ENCODE peak calls at places on chromosome X, in eight cellular contexts. One of them, this sample, is unnamed.
A peak's percentile ranks its signal among the peaks of the same experiment; 100 is the strongest.

GRCh38 chrX:134603806-134604700 is 54.2 kb downstream of the PLAC1 start:
- DNase-seq in MM.1S: no peak
- DNase-seq in SK-N-MC: no peak
- DNase-seq in NT2/D1: no peak
- DNase-seq in GM23248: peak; percentile 85
- DNase-seq in endodermal cell: no peak
- DNase-seq in fibroblast of lung: peak; percentile 93
- DNase-seq in adipocyte: peak; percentile 84
- DNase-seq in this sample: peak; percentile 81

GRCh38 chrX:117538441-117539418 is 577.9 kb downstream of the KLHL13 start:
- DNase-seq in fibroblast of lung: no peak
- DNase-seq in endodermal cell: no peak
- DNase-seq in SK-N-MC: peak; percentile 16
- DNase-seq in MM.1S: no peak
- DNase-seq in NT2/D1: no peak
- DNase-seq in adipocyte: no peak
- DNase-seq in GM23248: no peak
- DNase-seq in this sample: no peak

GRCh38 chrX:44261286-44261685 is 82.2 kb downstream of the EFHC2 start:
- DNase-seq in endodermal cell: no peak
- DNase-seq in fibroblast of lung: no peak
- DNase-seq in adipocyte: no peak
- DNase-seq in NT2/D1: no peak
- DNase-seq in SK-N-MC: no peak
- DNase-seq in MM.1S: no peak
- DNase-seq in GM23248: no peak
- DNase-seq in this sample: no peak

GRCh38 chrX:149074429-149074828 is 430.7 kb downstream of the IDS start:
- DNase-seq in adipocyte: no peak
- DNase-seq in GM23248: peak; percentile 64
- DNase-seq in MM.1S: peak; percentile 77
- DNase-seq in NT2/D1: no peak
- DNase-seq in fibroblast of lung: peak; percentile 48
- DNase-seq in endodermal cell: no peak
- DNase-seq in SK-N-MC: no peak
- DNase-seq in this sample: no peak

GRCh38 chrX:96182366-96182765 is 502.3 kb upstream of the DIAPH2 start:
- DNase-seq in MM.1S: peak; percentile 55
- DNase-seq in SK-N-MC: peak; percentile 37
- DNase-seq in endodermal cell: peak; percentile 86
- DNase-seq in fibroblast of lung: peak; percentile 75
- DNase-seq in GM23248: peak; percentile 26
- DNase-seq in adipocyte: no peak
- DNase-seq in NT2/D1: peak; percentile 13
- DNase-seq in this sample: no peak

GRCh38 chrX:16240231-16240905 is 73.1 kb downstream of the MAGEB17 start:
- DNase-seq in GM23248: no peak
- DNase-seq in MM.1S: no peak
- DNase-seq in SK-N-MC: no peak
- DNase-seq in adipocyte: no peak
- DNase-seq in endodermal cell: no peak
- DNase-seq in NT2/D1: no peak
- DNase-seq in fibroblast of lung: no peak
- DNase-seq in this sample: peak; percentile 3

GRCh38 chrX:120775959-120776358 is 99.7 kb downstream of the CT47B1 start:
- DNase-seq in fibroblast of lung: no peak
- DNase-seq in NT2/D1: no peak
- DNase-seq in SK-N-MC: no peak
- DNase-seq in GM23248: no peak
- DNase-seq in endodermal cell: no peak
- DNase-seq in MM.1S: no peak
- DNase-seq in adipocyte: no peak
- DNase-seq in this sample: no peak

GRCh38 chrX:24221872-24222271 is 72.3 kb downstream of the ZFX start:
- DNase-seq in NT2/D1: no peak
- DNase-seq in GM23248: no peak
- DNase-seq in endodermal cell: no peak
- DNase-seq in fibroblast of lung: no peak
- DNase-seq in MM.1S: no peak
- DNase-seq in SK-N-MC: no peak
- DNase-seq in adipocyte: no peak
- DNase-seq in this sample: no peak

GRCh38 chrX:78801522-78801921 is 54.0 kb downstream of the LPAR4 start:
- DNase-seq in endodermal cell: no peak
- DNase-seq in MM.1S: no peak
- DNase-seq in fibroblast of lung: no peak
- DNase-seq in NT2/D1: no peak
- DNase-seq in adipocyte: no peak
- DNase-seq in SK-N-MC: no peak
- DNase-seq in GM23248: no peak
- DNase-seq in this sample: no peak

GRCh38 chrX:109672239-109672638 is 47.3 kb upstream of the KCNE5 start:
- DNase-seq in fibroblast of lung: no peak
- DNase-seq in endodermal cell: no peak
- DNase-seq in adipocyte: no peak
- DNase-seq in NT2/D1: no peak
- DNase-seq in MM.1S: no peak
- DNase-seq in SK-N-MC: no peak
- DNase-seq in GM23248: peak; percentile 2
- DNase-seq in this sample: peak; percentile 15

GRCh38 chrX:98380556-98380955 is 1496.8 kb downstream of the RPA4 start:
- DNase-seq in fibroblast of lung: no peak
- DNase-seq in SK-N-MC: no peak
- DNase-seq in adipocyte: no peak
- DNase-seq in NT2/D1: no peak
- DNase-seq in MM.1S: no peak
- DNase-seq in GM23248: no peak
- DNase-seq in endodermal cell: peak; percentile 63
- DNase-seq in this sample: no peak

GRCh38 chrX:136768469-136769084 is 12.2 kb downstream of the ARHGEF6 start:
- DNase-seq in fibroblast of lung: peak; percentile 92
- DNase-seq in GM23248: peak; percentile 93
- DNase-seq in MM.1S: no peak
- DNase-seq in SK-N-MC: peak; percentile 44
- DNase-seq in adipocyte: peak; percentile 76
- DNase-seq in endodermal cell: peak; percentile 63
- DNase-seq in NT2/D1: no peak
- DNase-seq in this sample: peak; percentile 91

GRCh38 chrX:52995974-52996304 is 37.6 kb upstream of the FAM156A start:
- DNase-seq in SK-N-MC: no peak
- DNase-seq in MM.1S: no peak
- DNase-seq in adipocyte: no peak
- DNase-seq in endodermal cell: no peak
- DNase-seq in GM23248: no peak
- DNase-seq in NT2/D1: no peak
- DNase-seq in fibroblast of lung: no peak
- DNase-seq in this sample: no peak
- H3K9ac ChIP-seq in SK-N-MC: peak overlapping the region; percentile 85
- H3K9ac ChIP-seq in MM.1S: peak overlapping the region; percentile 88
- H3K9ac ChIP-seq in adipocyte: peak overlapping the region; percentile 88
- H3K9ac ChIP-seq in endodermal cell: no peak overlapping the region
- H3K9ac ChIP-seq in GM23248: peak overlapping the region; percentile 97
- H3K9ac ChIP-seq in NT2/D1: peak overlapping the region; percentile 94
- H3K9ac ChIP-seq in fibroblast of lung: no peak overlapping the region
- H3K9ac ChIP-seq in this sample: peak overlapping the region; percentile 99

GRCh38 chrX:41515376-41515775 is 68.2 kb downstream of the NYX start:
- DNase-seq in MM.1S: no peak
- DNase-seq in adipocyte: no peak
- DNase-seq in NT2/D1: no peak
- DNase-seq in GM23248: no peak
- DNase-seq in fibroblast of lung: no peak
- DNase-seq in SK-N-MC: no peak
- DNase-seq in endodermal cell: no peak
- DNase-seq in this sample: no peak

GRCh38 chrX:41507899-41508298 is 60.8 kb downstream of the NYX start:
- DNase-seq in endodermal cell: no peak
- DNase-seq in SK-N-MC: no peak
- DNase-seq in NT2/D1: no peak
- DNase-seq in GM23248: no peak
- DNase-seq in adipocyte: no peak
- DNase-seq in MM.1S: no peak
- DNase-seq in fibroblast of lung: peak; percentile 63
- DNase-seq in this sample: no peak

GRCh38 chrX:41516995-41517660 is 70.0 kb downstream of the NYX start:
- DNase-seq in endodermal cell: no peak
- DNase-seq in GM23248: no peak
- DNase-seq in MM.1S: no peak
- DNase-seq in NT2/D1: no peak
- DNase-seq in SK-N-MC: no peak
- DNase-seq in fibroblast of lung: no peak
- DNase-seq in adipocyte: no peak
- DNase-seq in this sample: no peak

GRCh38 chrX:41514179-41514578 is 67.0 kb downstream of the NYX start:
- DNase-seq in NT2/D1: no peak
- DNase-seq in GM23248: no peak
- DNase-seq in adipocyte: no peak
- DNase-seq in MM.1S: no peak
- DNase-seq in SK-N-MC: no peak
- DNase-seq in fibroblast of lung: no peak
- DNase-seq in endodermal cell: no peak
- DNase-seq in this sample: no peak

DNA sequence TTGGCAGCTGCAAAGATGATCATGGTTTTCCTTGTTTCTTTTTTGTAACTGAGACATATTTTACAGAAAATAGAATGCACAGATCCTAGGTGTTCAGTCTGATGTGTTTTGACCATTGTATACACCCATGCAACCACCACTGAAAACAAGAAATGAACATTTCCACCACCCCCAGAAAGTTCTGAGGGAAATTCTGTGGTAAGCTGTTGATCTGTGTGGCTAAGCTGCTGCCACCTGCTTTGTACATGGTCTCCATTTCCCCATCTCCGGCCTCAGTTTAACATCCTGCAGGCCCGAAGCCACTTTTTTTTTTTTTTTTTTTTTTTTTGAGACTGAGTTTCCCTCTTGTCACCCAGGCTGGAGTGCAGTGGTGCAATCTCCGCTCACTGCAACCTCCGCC is 65.3 kb downstream of the NYX start:
- DNase-seq in adipocyte: no peak
- DNase-seq in fibroblast of lung: no peak
- DNase-seq in MM.1S: peak; percentile 16
- DNase-seq in NT2/D1: no peak
- DNase-seq in SK-N-MC: no peak
- DNase-seq in endodermal cell: no peak
- DNase-seq in GM23248: no peak
- DNase-seq in this sample: no peak
- H3K9ac ChIP-seq in adipocyte: no peak overlapping the region
- H3K9ac ChIP-seq in fibroblast of lung: no peak overlapping the region
- H3K9ac ChIP-seq in MM.1S: no peak overlapping the region
- H3K9ac ChIP-seq in NT2/D1: no peak overlapping the region
- H3K9ac ChIP-seq in SK-N-MC: no peak overlapping the region
- H3K9ac ChIP-seq in endodermal cell: no peak overlapping the region
- H3K9ac ChIP-seq in GM23248: no peak overlapping the region
- H3K9ac ChIP-seq in this sample: no peak overlapping the region

GRCh38 chrX:34656842-34657780 is at the start of gene TMEM47:
- DNase-seq in endodermal cell: peak; percentile 97
- DNase-seq in GM23248: peak; percentile 84
- DNase-seq in adipocyte: peak; percentile 88
- DNase-seq in MM.1S: no peak
- DNase-seq in SK-N-MC: no peak
- DNase-seq in NT2/D1: peak; percentile 74
- DNase-seq in fibroblast of lung: peak; percentile 72
- DNase-seq in this sample: peak; percentile 44

GRCh38 chrX:34655496-34656258 is 1.4 kb downstream of the TMEM47 start:
- DNase-seq in SK-N-MC: no peak
- DNase-seq in GM23248: peak; percentile 39
- DNase-seq in adipocyte: peak; percentile 41
- DNase-seq in NT2/D1: no peak
- DNase-seq in endodermal cell: peak; percentile 57
- DNase-seq in fibroblast of lung: peak; percentile 19
- DNase-seq in MM.1S: no peak
- DNase-seq in this sample: peak; percentile 54

GRCh38 chrX:34656467-34656841 is 631 bp downstream of the TMEM47 start:
- DNase-seq in GM23248: peak; percentile 39
- DNase-seq in fibroblast of lung: peak; percentile 1
- DNase-seq in NT2/D1: no peak
- DNase-seq in MM.1S: no peak
- DNase-seq in endodermal cell: peak; percentile 71
- DNase-seq in SK-N-MC: no peak
- DNase-seq in adipocyte: peak; percentile 29
- DNase-seq in this sample: no peak

GRCh38 chrX:34653811-34654210 is 3.3 kb downstream of the TMEM47 start:
- DNase-seq in NT2/D1: no peak
- DNase-seq in fibroblast of lung: peak; percentile 44
- DNase-seq in adipocyte: peak; percentile 50
- DNase-seq in SK-N-MC: no peak
- DNase-seq in endodermal cell: no peak
- DNase-seq in GM23248: peak; percentile 52
- DNase-seq in MM.1S: no peak
- DNase-seq in this sample: no peak

DNA sequence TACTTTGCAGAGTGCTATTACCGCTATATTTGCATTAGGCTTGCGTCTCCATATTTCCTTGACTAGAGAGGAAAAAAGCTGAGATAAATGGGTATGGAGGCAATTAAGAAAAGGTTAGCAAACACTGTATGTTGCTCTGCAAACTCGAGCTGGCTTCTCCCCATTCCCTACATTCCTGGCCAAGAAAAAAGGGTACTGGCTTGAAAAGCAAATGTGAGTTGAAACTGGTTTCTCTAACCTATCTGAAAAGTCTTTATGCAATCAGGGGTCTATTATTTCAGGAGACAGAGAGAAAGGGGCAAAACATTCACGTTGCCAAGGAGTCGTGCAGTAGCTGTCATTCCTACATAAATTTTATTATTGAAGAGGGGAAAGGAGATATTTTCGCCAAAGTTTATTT is 2.1 kb downstream of the TMEM47 start:
- DNase-seq in SK-N-MC: no peak
- DNase-seq in MM.1S: no peak
- DNase-seq in endodermal cell: no peak
- DNase-seq in adipocyte: peak; percentile 44
- DNase-seq in fibroblast of lung: peak; percentile 28
- DNase-seq in NT2/D1: no peak
- DNase-seq in GM23248: peak; percentile 26
- DNase-seq in this sample: no peak
- H3K9ac ChIP-seq in SK-N-MC: peak overlapping the region; percentile 86
- H3K9ac ChIP-seq in MM.1S: no peak overlapping the region
- H3K9ac ChIP-seq in endodermal cell: peak overlapping the region; percentile 57
- H3K9ac ChIP-seq in adipocyte: peak overlapping the region; percentile 93
- H3K9ac ChIP-seq in fibroblast of lung: no peak overlapping the region
- H3K9ac ChIP-seq in NT2/D1: no peak overlapping the region
- H3K9ac ChIP-seq in GM23248: peak overlapping the region; percentile 85
- H3K9ac ChIP-seq in this sample: peak overlapping the region; percentile 96

DNA sequence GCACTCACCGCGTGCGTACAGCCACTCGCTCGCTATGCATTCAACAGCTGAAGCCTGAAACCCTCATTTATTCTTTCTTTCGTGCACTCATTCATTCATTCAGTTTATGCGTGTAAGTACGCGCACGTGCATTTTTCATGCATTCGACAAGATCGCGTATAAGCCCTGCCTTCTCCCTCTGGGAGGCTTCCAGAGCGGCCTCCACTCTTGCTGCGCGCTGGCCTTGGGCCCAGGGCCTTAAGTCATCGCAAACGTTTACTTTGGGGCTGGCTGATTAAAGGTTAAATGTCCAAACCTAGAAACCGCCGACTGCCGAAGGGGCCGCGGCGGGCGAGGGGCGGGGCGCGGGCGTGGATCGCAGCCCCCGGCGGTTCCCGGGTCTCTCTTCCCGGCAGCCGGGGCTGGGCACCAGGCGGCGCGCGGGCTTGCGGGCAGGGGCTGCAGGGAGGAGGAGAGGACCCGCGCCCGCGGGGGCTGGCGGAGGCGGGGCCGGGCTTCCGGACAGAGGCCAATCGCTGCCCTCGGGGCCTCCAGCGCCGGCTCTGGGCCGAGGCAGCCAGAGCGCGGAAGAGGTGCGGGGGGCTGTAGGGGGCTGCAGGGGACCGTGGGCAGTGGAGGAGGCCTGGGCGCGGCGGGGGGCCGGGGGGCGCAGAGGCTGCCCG is at the start of gene GYG2:
- DNase-seq in endodermal cell: peak; percentile 94
- DNase-seq in adipocyte: peak; percentile 44
- DNase-seq in fibroblast of lung: peak; percentile 58
- DNase-seq in SK-N-MC: no peak
- DNase-seq in NT2/D1: peak; percentile 55
- DNase-seq in MM.1S: no peak
- DNase-seq in GM23248: peak; percentile 9
- DNase-seq in this sample: no peak
- H3K9ac ChIP-seq in endodermal cell: no peak within 1 kb of the TSS
- H3K9ac ChIP-seq in adipocyte: peak within 1 kb of the TSS; percentile 74
- H3K9ac ChIP-seq in fibroblast of lung: no peak within 1 kb of the TSS
- H3K9ac ChIP-seq in SK-N-MC: peak within 1 kb of the TSS; percentile 52
- H3K9ac ChIP-seq in NT2/D1: peak within 1 kb of the TSS; percentile 67
- H3K9ac ChIP-seq in MM.1S: no peak within 1 kb of the TSS
- H3K9ac ChIP-seq in GM23248: no peak within 1 kb of the TSS
- H3K9ac ChIP-seq in this sample: no peak within 1 kb of the TSS

This sample was measured in astrocyte.